ENCODE peak calls at places on chromosome 7, in five cellular contexts. One of them, this sample, is unnamed. For H3K4me1 and H3K27me3, the result is how much of the 10 kb centered on the place peaks cover.

GRCh38 chr7:82507976-82508677 is 64.5 kb upstream of the CACNA2D1 start:
- DNase-seq in suprapubic skin: no peak
- DNase-seq in body of pancreas: peak
- DNase-seq in tibial nerve: no peak
- DNase-seq in endodermal cell: peak
- DNase-seq in this sample: no peak

GRCh38 chr7:11341285-11341944 is 367.7 kb downstream of the PHF14 start:
- DNase-seq in suprapubic skin: no peak
- DNase-seq in body of pancreas: no peak
- DNase-seq in tibial nerve: no peak
- DNase-seq in endodermal cell: no peak
- DNase-seq in this sample: no peak

GRCh38 chr7:1597361-1597760 is 27.5 kb upstream of the PSMG3 start:
- DNase-seq in suprapubic skin: no peak
- DNase-seq in body of pancreas: no peak
- DNase-seq in tibial nerve: no peak
- DNase-seq in endodermal cell: peak
- DNase-seq in this sample: no peak

GRCh38 chr7:84536256-84536870 is 341.8 kb upstream of the SEMA3A start:
- DNase-seq in suprapubic skin: no peak
- DNase-seq in body of pancreas: no peak
- DNase-seq in tibial nerve: no peak
- DNase-seq in endodermal cell: no peak
- DNase-seq in this sample: no peak

GRCh38 chr7:80335473-80336232 is 176.2 kb downstream of the GNAT3 start:
- DNase-seq in suprapubic skin: no peak
- DNase-seq in body of pancreas: no peak
- DNase-seq in tibial nerve: no peak
- DNase-seq in endodermal cell: no peak
- DNase-seq in this sample: no peak

GRCh38 chr7:146781352-146782116 is 664.9 kb downstream of the CNTNAP2 start:
- DNase-seq in suprapubic skin: no peak
- DNase-seq in body of pancreas: no peak
- DNase-seq in tibial nerve: no peak
- DNase-seq in endodermal cell: no peak
- DNase-seq in this sample: no peak

GRCh38 chr7:7103343-7104313 is 78.7 kb upstream of the C1GALT1 start:
- DNase-seq in suprapubic skin: no peak
- DNase-seq in body of pancreas: no peak
- DNase-seq in tibial nerve: no peak
- DNase-seq in endodermal cell: no peak
- DNase-seq in this sample: no peak

GRCh38 chr7:41702635-41703371 is at the start of gene INHBA:
- DNase-seq in suprapubic skin: no peak
- DNase-seq in body of pancreas: no peak
- DNase-seq in tibial nerve: no peak
- DNase-seq in endodermal cell: no peak
- DNase-seq in this sample: no peak

GRCh38 chr7:68562323-68562899 is 1035.9 kb upstream of the AUTS2 start:
- DNase-seq in suprapubic skin: no peak
- DNase-seq in body of pancreas: no peak
- DNase-seq in tibial nerve: no peak
- DNase-seq in endodermal cell: no peak
- DNase-seq in this sample: no peak

GRCh38 chr7:129949292-129950133 is 3.2 kb downstream of the UBE2H start:
- DNase-seq in suprapubic skin: peak
- DNase-seq in body of pancreas: no peak
- DNase-seq in tibial nerve: no peak
- DNase-seq in endodermal cell: peak
- DNase-seq in this sample: peak

GRCh38 chr7:823639-824038 is 8.6 kb upstream of the SUN1 start:
- DNase-seq in suprapubic skin: no peak
- DNase-seq in body of pancreas: no peak
- DNase-seq in tibial nerve: no peak
- DNase-seq in endodermal cell: no peak
- DNase-seq in this sample: no peak

GRCh38 chr7:101494602-101495329 is 132.1 kb downstream of the COL26A1 start:
- DNase-seq in suprapubic skin: no peak
- DNase-seq in body of pancreas: no peak
- DNase-seq in tibial nerve: no peak
- DNase-seq in endodermal cell: peak
- DNase-seq in this sample: no peak

GRCh38 chr7:159019111-159019510 is 125.6 kb downstream of the VIPR2 start:
- DNase-seq in suprapubic skin: no peak
- DNase-seq in body of pancreas: no peak
- DNase-seq in tibial nerve: no peak
- DNase-seq in endodermal cell: no peak
- DNase-seq in this sample: no peak

GRCh38 chr7:65931685-65932084 is 50.3 kb downstream of the GUSB start:
- DNase-seq in suprapubic skin: no peak
- DNase-seq in body of pancreas: no peak
- DNase-seq in tibial nerve: no peak
- DNase-seq in endodermal cell: no peak
- DNase-seq in this sample: no peak

GRCh38 chr7:30988346-30989005 is 24.7 kb downstream of the GHRHR start:
- DNase-seq in suprapubic skin: no peak
- DNase-seq in body of pancreas: peak
- DNase-seq in tibial nerve: no peak
- DNase-seq in endodermal cell: peak
- DNase-seq in this sample: no peak

GRCh38 chr7:107180378-107180777 is 11.6 kb downstream of the HBP1 start:
- DNase-seq in suprapubic skin: no peak
- DNase-seq in body of pancreas: peak
- DNase-seq in tibial nerve: no peak
- DNase-seq in endodermal cell: no peak
- DNase-seq in this sample: no peak

GRCh38 chr7:95395755-95396135 is 430 bp downstream of the PON3 start:
- DNase-seq in suprapubic skin: no peak
- DNase-seq in body of pancreas: no peak
- DNase-seq in tibial nerve: no peak
- DNase-seq in endodermal cell: no peak
- DNase-seq in this sample: no peak

GRCh38 chr7:127208351-127208750 is 44.4 kb downstream of the GRM8 start:
- DNase-seq in suprapubic skin: no peak
- DNase-seq in body of pancreas: no peak
- DNase-seq in tibial nerve: no peak
- DNase-seq in endodermal cell: no peak
- DNase-seq in this sample: no peak

GRCh38 chr7:101172854-101173751 is 7.0 kb downstream of the NAT16 start:
- DNase-seq in suprapubic skin: no peak
- DNase-seq in body of pancreas: peak
- DNase-seq in tibial nerve: no peak
- DNase-seq in endodermal cell: peak
- DNase-seq in this sample: peak

GRCh38 chr7:114700267-114700666 is 221.6 kb upstream of the MDFIC start:
- DNase-seq in suprapubic skin: no peak
- DNase-seq in body of pancreas: no peak
- DNase-seq in tibial nerve: no peak
- DNase-seq in endodermal cell: no peak
- DNase-seq in this sample: no peak

GRCh38 chr7:142177869-142178268 is 66.4 kb downstream of the MGAM2 start:
- DNase-seq in suprapubic skin: no peak
- DNase-seq in body of pancreas: no peak
- DNase-seq in tibial nerve: no peak
- DNase-seq in endodermal cell: no peak
- DNase-seq in this sample: no peak

GRCh38 chr7:1401011-1401410 is 58.3 kb downstream of the MICALL2 start:
- DNase-seq in suprapubic skin: no peak
- DNase-seq in body of pancreas: no peak
- DNase-seq in tibial nerve: no peak
- DNase-seq in endodermal cell: no peak
- DNase-seq in this sample: no peak

GRCh38 chr7:28607799-28608198 is 195.5 kb downstream of the CREB5 start:
- DNase-seq in suprapubic skin: no peak
- DNase-seq in body of pancreas: no peak
- DNase-seq in tibial nerve: no peak
- DNase-seq in endodermal cell: no peak
- DNase-seq in this sample: no peak

GRCh38 chr7:2644514-2645273 is 12.9 kb downstream of the TTYH3 start:
- DNase-seq in suprapubic skin: no peak
- DNase-seq in body of pancreas: no peak
- DNase-seq in tibial nerve: no peak
- DNase-seq in endodermal cell: peak
- DNase-seq in this sample: no peak

GRCh38 chr7:104093127-104093526 is 103.7 kb upstream of the RELN start:
- DNase-seq in suprapubic skin: no peak
- DNase-seq in body of pancreas: no peak
- DNase-seq in tibial nerve: no peak
- DNase-seq in endodermal cell: no peak
- DNase-seq in this sample: no peak

GRCh38 chr7:93715234-93715633 is 140.7 kb upstream of the CALCR start:
- DNase-seq in suprapubic skin: peak
- DNase-seq in body of pancreas: peak
- DNase-seq in tibial nerve: peak
- DNase-seq in endodermal cell: peak
- DNase-seq in this sample: peak

GRCh38 chr7:121623130-121623872 is 227.2 kb upstream of the FAM3C start:
- DNase-seq in suprapubic skin: no peak
- DNase-seq in body of pancreas: no peak
- DNase-seq in tibial nerve: no peak
- DNase-seq in endodermal cell: no peak
- DNase-seq in this sample: no peak

GRCh38 chr7:8141070-8141469 is 120.9 kb downstream of the ICA1 start:
- DNase-seq in suprapubic skin: no peak
- DNase-seq in body of pancreas: no peak
- DNase-seq in tibial nerve: no peak
- DNase-seq in endodermal cell: no peak
- DNase-seq in this sample: no peak

GRCh38 chr7:41893656-41894055 is 190.8 kb upstream of the INHBA start:
- DNase-seq in suprapubic skin: no peak
- DNase-seq in body of pancreas: no peak
- DNase-seq in tibial nerve: no peak
- DNase-seq in endodermal cell: no peak
- DNase-seq in this sample: no peak

GRCh38 chr7:40843338-40844026 is 708.7 kb downstream of the SUGCT start:
- DNase-seq in suprapubic skin: no peak
- DNase-seq in body of pancreas: no peak
- DNase-seq in tibial nerve: no peak
- DNase-seq in endodermal cell: no peak
- DNase-seq in this sample: no peak

GRCh38 chr7:71443197-71443542 is 311.2 kb downstream of the GALNT17 start:
- DNase-seq in suprapubic skin: no peak
- DNase-seq in body of pancreas: no peak
- DNase-seq in tibial nerve: no peak
- DNase-seq in endodermal cell: no peak
- DNase-seq in this sample: no peak

GRCh38 chr7:95246935-95247370 is 77.4 kb downstream of the PON1 start:
- DNase-seq in suprapubic skin: no peak
- DNase-seq in body of pancreas: peak
- DNase-seq in tibial nerve: no peak
- DNase-seq in endodermal cell: peak
- DNase-seq in this sample: no peak

GRCh38 chr7:142001163-142001874 is 5.6 kb downstream of the MGAM start:
- DNase-seq in suprapubic skin: no peak
- DNase-seq in body of pancreas: no peak
- DNase-seq in tibial nerve: no peak
- DNase-seq in endodermal cell: no peak
- DNase-seq in this sample: no peak

GRCh38 chr7:157392256-157393037 is 55.6 kb downstream of the DNAJB6 start:
- DNase-seq in suprapubic skin: peak
- DNase-seq in body of pancreas: no peak
- DNase-seq in tibial nerve: no peak
- DNase-seq in endodermal cell: no peak
- DNase-seq in this sample: no peak
- H3K4me1 ChIP-seq in suprapubic skin: under half
- H3K4me1 ChIP-seq in body of pancreas: under half
- H3K4me1 ChIP-seq in tibial nerve: under half
- H3K4me1 ChIP-seq in endodermal cell: under half
- H3K4me1 ChIP-seq in this sample: under half

DNA sequence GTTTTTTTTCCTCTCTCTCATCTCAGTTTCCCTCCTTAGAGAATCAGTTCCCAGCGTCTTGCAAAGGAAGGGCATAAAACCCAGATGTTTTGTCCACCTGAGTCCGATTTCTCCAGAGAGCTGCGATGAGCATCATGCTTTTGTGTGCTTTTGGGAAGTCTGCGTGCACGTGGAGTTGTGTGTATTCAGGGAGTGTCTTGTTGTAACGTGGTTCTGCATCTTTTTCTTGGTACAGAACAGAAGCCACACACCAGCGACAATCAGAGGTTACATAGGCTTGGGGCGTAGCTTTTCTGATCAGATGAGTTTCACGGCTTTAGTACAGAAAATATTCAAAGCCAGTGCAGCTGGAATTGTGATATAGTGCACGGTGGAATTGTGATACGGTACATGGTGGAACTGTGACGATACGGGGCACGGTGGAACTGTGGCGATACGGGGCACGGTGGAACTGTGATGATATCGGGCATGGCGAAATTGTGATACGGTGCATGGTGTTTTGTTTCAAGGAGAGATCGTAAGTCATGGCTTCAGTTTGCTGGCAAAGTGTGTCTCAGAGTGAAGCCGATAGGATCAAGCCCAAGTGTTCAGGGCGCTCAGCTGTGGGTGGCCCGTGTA is 32.8 kb downstream of the FOXK1 start:
- DNase-seq in suprapubic skin: no peak
- DNase-seq in body of pancreas: no peak
- DNase-seq in tibial nerve: no peak
- DNase-seq in endodermal cell: no peak
- DNase-seq in this sample: no peak
- H3K27me3 ChIP-seq in suprapubic skin: under half
- H3K27me3 ChIP-seq in body of pancreas: under half
- H3K27me3 ChIP-seq in tibial nerve: under half
- H3K27me3 ChIP-seq in endodermal cell: under half
- H3K27me3 ChIP-seq in this sample: under half

DNA sequence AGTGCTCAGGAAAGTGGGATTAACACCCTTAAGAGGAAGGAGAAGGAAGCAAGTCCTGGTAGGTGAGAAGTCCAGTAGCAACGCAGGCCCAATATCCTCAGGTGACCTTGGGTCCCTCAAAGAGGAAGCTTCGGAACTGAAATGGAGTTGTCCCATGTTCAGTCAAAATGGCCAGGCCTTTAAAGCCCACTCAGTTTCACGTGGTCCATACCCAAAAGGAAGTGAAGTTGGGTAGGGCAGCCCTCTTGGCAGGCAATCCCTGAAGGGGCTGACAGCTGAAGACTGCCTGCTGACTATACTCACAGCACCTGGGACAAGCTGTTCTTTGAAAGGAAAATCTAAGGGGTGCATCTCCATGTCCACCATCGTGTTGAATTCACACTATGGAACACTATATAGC is 3.0 kb downstream of the GSAP start:
- DNase-seq in suprapubic skin: no peak
- DNase-seq in body of pancreas: no peak
- DNase-seq in tibial nerve: no peak
- DNase-seq in endodermal cell: no peak
- DNase-seq in this sample: no peak
- H3K27ac ChIP-seq in suprapubic skin: no peak
- H3K27ac ChIP-seq in body of pancreas: no peak
- H3K27ac ChIP-seq in tibial nerve: no peak
- H3K27ac ChIP-seq in endodermal cell: no peak
- H3K27ac ChIP-seq in this sample: no peak

DNA sequence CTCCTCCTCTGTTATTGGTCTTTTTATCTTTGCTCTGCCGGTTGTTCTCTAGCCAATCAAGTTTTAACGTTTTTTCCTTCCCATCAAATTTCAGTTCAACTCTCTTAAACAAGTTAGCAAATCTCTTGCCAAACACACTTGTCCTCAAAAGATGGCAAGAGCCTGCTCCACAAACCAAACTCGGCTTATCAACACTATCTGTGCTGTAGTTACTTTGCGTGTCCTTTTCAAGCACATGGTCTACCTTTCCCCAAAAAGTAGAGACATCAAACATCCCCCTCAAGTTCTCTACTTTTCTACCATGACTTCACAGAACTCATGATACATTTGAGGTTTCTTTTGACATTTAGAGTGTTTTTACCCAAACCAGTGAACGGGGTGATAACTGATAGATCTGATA is 71.2 kb downstream of the OSBPL3 start:
- DNase-seq in suprapubic skin: no peak
- DNase-seq in body of pancreas: no peak
- DNase-seq in tibial nerve: no peak
- DNase-seq in endodermal cell: no peak
- DNase-seq in this sample: no peak
- H3K4me1 ChIP-seq in suprapubic skin: under half
- H3K4me1 ChIP-seq in body of pancreas: under half
- H3K4me1 ChIP-seq in tibial nerve: under half
- H3K4me1 ChIP-seq in endodermal cell: under half
- H3K4me1 ChIP-seq in this sample: under half

This sample was measured in tibial artery.